ENCODE peak calls at places on chromosome 18, in six cellular contexts. L is GDM1; S is stimulated activated CD8-positive, alpha-beta memory T cell treated with anti-CD3 and anti-CD28 coated beads, Interleukin-12 subunit alpha, Interleukin-12 subunit beta, amount 100 ng/mL, for 4 hours; T is C1 segment of cervical spinal cord; N is skeletal muscle cell; J is NCI-H2081. W is an unnamed sample.

GRCh38 chr18:9663377-9663776 is 44.7 kb upstream of the RAB31 start:
- DNase-seq in L (no peak), S (no peak), T (no peak), N (no peak), J (no peak), W (no peak)

GRCh38 chr18:45503988-45504387 is 111.3 kb upstream of the SLC14A2 start:
- DNase-seq in L (no peak), S (no peak), T (no peak), N (no peak), J (no peak), W (no peak)

GRCh38 chr18:51848702-51849101 is 491.3 kb upstream of the DCC start:
- DNase-seq in L (no peak), S (no peak), T (no peak), N (no peak), J (no peak), W (no peak)

GRCh38 chr18:44298566-44298965 is 382.1 kb upstream of the SETBP1 start:
- DNase-seq in L (no peak), S (no peak), T (no peak), N (no peak), J (no peak), W (no peak)

GRCh38 chr18:29147944-29148343 is 971.0 kb upstream of the CDH2 start:
- DNase-seq in L (no peak), S (no peak), T (no peak), N (peak), J (no peak), W (peak)

GRCh38 chr18:3305933-3306332 is 44.0 kb downstream of the MYL12B start:
- DNase-seq in L (no peak), S (no peak), T (no peak), N (peak), J (no peak), W (no peak)

GRCh38 chr18:35460719-35461118 is 37.0 kb downstream of the INO80C start:
- DNase-seq in L (no peak), S (no peak), T (no peak), N (peak), J (no peak), W (no peak)

GRCh38 chr18:21100141-21100540 is 11.5 kb downstream of the ROCK1 start:
- DNase-seq in L (no peak), S (no peak), T (no peak), N (no peak), J (no peak), W (peak)

GRCh38 chr18:45521777-45522176 is 93.5 kb upstream of the SLC14A2 start:
- DNase-seq in L (no peak), S (no peak), T (no peak), N (no peak), J (no peak), W (peak)

GRCh38 chr18:55003695-55004094 is 44.4 kb upstream of the CCDC68 start:
- DNase-seq in L (no peak), S (no peak), T (no peak), N (no peak), J (no peak), W (no peak)

GRCh38 chr18:56748698-56749268 is 97.6 kb downstream of the WDR7 start:
- DNase-seq in L (no peak), S (no peak), T (no peak), N (peak), J (peak), W (peak)

GRCh38 chr18:50662177-50662576 is 102.3 kb downstream of the MAPK4 start:
- DNase-seq in L (no peak), S (no peak), T (no peak), N (no peak), J (peak), W (no peak)

GRCh38 chr18:62578980-62579511 is 56.2 kb downstream of the ZCCHC2 start:
- DNase-seq in L (no peak), S (no peak), T (no peak), N (no peak), J (no peak), W (no peak)

GRCh38 chr18:25289040-25289631 is 62.8 kb downstream of the ZNF521 start:
- DNase-seq in L (no peak), S (no peak), T (no peak), N (peak), J (no peak), W (peak)

GRCh38 chr18:45255142-45255890 is 360.0 kb upstream of the SLC14A2 start:
- DNase-seq in L (no peak), S (no peak), T (no peak), N (peak), J (no peak), W (peak)

GRCh38 chr18:59518705-59519104 is 159.6 kb upstream of the LMAN1 start:
- DNase-seq in L (no peak), S (no peak), T (no peak), N (no peak), J (no peak), W (no peak)

GRCh38 chr18:23209031-23209430 is 73.7 kb downstream of the CABLES1 start:
- DNase-seq in L (no peak), S (no peak), T (no peak), N (no peak), J (no peak), W (no peak)

W was measured in stromal cell of bone marrow.